ENCODE peak calls at places on chromosomes 7 and 10, in six cellular contexts. One of them, this sample, is unnamed.

GRCh38 chr10:113712755-113713154 is 33.0 kb downstream of the CASP7 start:
- DNase-seq in DMS79: no peak
- DNase-seq in T-helper 2 cell: no peak
- DNase-seq in stimulated activated CD8-positive, alpha-beta memory T cell treated with anti-CD3 and anti-CD28 coated beads, Interleukin-2, amount 100 ng/mL, for 1 hour: no peak
- DNase-seq in activated T-helper 1 cell treated with anti-CD3 and anti-CD28 coated beads, Interleukin-2, amount 50 U/mL, for 16 hours: no peak
- DNase-seq in WTC11: peak
- DNase-seq in this sample: no peak

GRCh38 chr10:74025380-74025978 is 27.6 kb downstream of the VCL start:
- DNase-seq in DMS79: no peak
- DNase-seq in T-helper 2 cell: no peak
- DNase-seq in stimulated activated CD8-positive, alpha-beta memory T cell treated with anti-CD3 and anti-CD28 coated beads, Interleukin-2, amount 100 ng/mL, for 1 hour: no peak
- DNase-seq in activated T-helper 1 cell treated with anti-CD3 and anti-CD28 coated beads, Interleukin-2, amount 50 U/mL, for 16 hours: no peak
- DNase-seq in WTC11: no peak
- DNase-seq in this sample: no peak

GRCh38 chr10:112912441-112912911 is 37.6 kb upstream of the TCF7L2 start:
- DNase-seq in DMS79: peak
- DNase-seq in T-helper 2 cell: no peak
- DNase-seq in stimulated activated CD8-positive, alpha-beta memory T cell treated with anti-CD3 and anti-CD28 coated beads, Interleukin-2, amount 100 ng/mL, for 1 hour: no peak
- DNase-seq in activated T-helper 1 cell treated with anti-CD3 and anti-CD28 coated beads, Interleukin-2, amount 50 U/mL, for 16 hours: no peak
- DNase-seq in WTC11: no peak
- DNase-seq in this sample: no peak

GRCh38 chr10:47062801-47063200 is 151.6 kb downstream of the PTPN20 start:
- DNase-seq in DMS79: no peak
- DNase-seq in T-helper 2 cell: no peak
- DNase-seq in stimulated activated CD8-positive, alpha-beta memory T cell treated with anti-CD3 and anti-CD28 coated beads, Interleukin-2, amount 100 ng/mL, for 1 hour: no peak
- DNase-seq in activated T-helper 1 cell treated with anti-CD3 and anti-CD28 coated beads, Interleukin-2, amount 50 U/mL, for 16 hours: no peak
- DNase-seq in WTC11: peak
- DNase-seq in this sample: no peak

GRCh38 chr10:19922236-19922963 is 106.2 kb downstream of the PLXDC2 start:
- DNase-seq in DMS79: no peak
- DNase-seq in T-helper 2 cell: no peak
- DNase-seq in stimulated activated CD8-positive, alpha-beta memory T cell treated with anti-CD3 and anti-CD28 coated beads, Interleukin-2, amount 100 ng/mL, for 1 hour: no peak
- DNase-seq in activated T-helper 1 cell treated with anti-CD3 and anti-CD28 coated beads, Interleukin-2, amount 50 U/mL, for 16 hours: no peak
- DNase-seq in WTC11: no peak
- DNase-seq in this sample: no peak

GRCh38 chr10:121033371-121033770 is 182.2 kb downstream of the WDR11 start:
- DNase-seq in DMS79: no peak
- DNase-seq in T-helper 2 cell: no peak
- DNase-seq in stimulated activated CD8-positive, alpha-beta memory T cell treated with anti-CD3 and anti-CD28 coated beads, Interleukin-2, amount 100 ng/mL, for 1 hour: no peak
- DNase-seq in activated T-helper 1 cell treated with anti-CD3 and anti-CD28 coated beads, Interleukin-2, amount 50 U/mL, for 16 hours: no peak
- DNase-seq in WTC11: no peak
- DNase-seq in this sample: no peak

GRCh38 chr10:131964298-131964697 is 17.4 kb downstream of the BNIP3 start:
- DNase-seq in DMS79: no peak
- DNase-seq in T-helper 2 cell: no peak
- DNase-seq in stimulated activated CD8-positive, alpha-beta memory T cell treated with anti-CD3 and anti-CD28 coated beads, Interleukin-2, amount 100 ng/mL, for 1 hour: no peak
- DNase-seq in activated T-helper 1 cell treated with anti-CD3 and anti-CD28 coated beads, Interleukin-2, amount 50 U/mL, for 16 hours: no peak
- DNase-seq in WTC11: no peak
- DNase-seq in this sample: no peak

GRCh38 chr10:80457554-80458262 is 3.6 kb downstream of the TSPAN14 start:
- DNase-seq in DMS79: no peak
- DNase-seq in T-helper 2 cell: no peak
- DNase-seq in stimulated activated CD8-positive, alpha-beta memory T cell treated with anti-CD3 and anti-CD28 coated beads, Interleukin-2, amount 100 ng/mL, for 1 hour: no peak
- DNase-seq in activated T-helper 1 cell treated with anti-CD3 and anti-CD28 coated beads, Interleukin-2, amount 50 U/mL, for 16 hours: no peak
- DNase-seq in WTC11: peak
- DNase-seq in this sample: no peak

GRCh38 chr7:79421751-79422150 is 31.7 kb downstream of the MAGI2 start:
- DNase-seq in DMS79: no peak
- DNase-seq in T-helper 2 cell: no peak
- DNase-seq in stimulated activated CD8-positive, alpha-beta memory T cell treated with anti-CD3 and anti-CD28 coated beads, Interleukin-2, amount 100 ng/mL, for 1 hour: no peak
- DNase-seq in activated T-helper 1 cell treated with anti-CD3 and anti-CD28 coated beads, Interleukin-2, amount 50 U/mL, for 16 hours: no peak
- DNase-seq in WTC11: no peak
- DNase-seq in this sample: no peak

GRCh38 chr7:56063500-56063881 is 595 bp upstream of the SUMF2 start:
- DNase-seq in DMS79: no peak
- DNase-seq in T-helper 2 cell: no peak
- DNase-seq in stimulated activated CD8-positive, alpha-beta memory T cell treated with anti-CD3 and anti-CD28 coated beads, Interleukin-2, amount 100 ng/mL, for 1 hour: no peak
- DNase-seq in activated T-helper 1 cell treated with anti-CD3 and anti-CD28 coated beads, Interleukin-2, amount 50 U/mL, for 16 hours: no peak
- DNase-seq in WTC11: no peak
- DNase-seq in this sample: no peak